ENCODE peak calls at places on chromosomes 11 and 22, in six cellular contexts. B, G, K, F, E and S are unnamed samples. For H3K27me3, the result is how much of the 10 kb centered on the place peaks cover.

GRCh38 chr11:107824668-107825369 is 33.8 kb downstream of the SLC35F2 start:
- DNase-seq in B (no peak), G (no peak), K (no peak), F (no peak), E (no peak), S (no peak)

GRCh38 chr11:105399505-105399904 is 210.4 kb upstream of the GRIA4 start:
- DNase-seq in B (no peak), G (no peak), K (no peak), F (no peak), E (no peak), S (no peak)

GRCh38 chr22:39472570-39473556 is 16.1 kb downstream of the MGAT3 start:
- DNase-seq in B (no peak), G (no peak), K (no peak), F (no peak), E (no peak), S (no peak)

GRCh38 chr11:3807856-3808845 is at the start of gene PGAP2:
- DNase-seq in B (peak), G (peak), K (peak), F (peak), E (peak), S (peak)

GRCh38 chr22:25197335-25197734 is 2.3 kb upstream of the CRYBB3 start:
- DNase-seq in B (no peak), G (no peak), K (no peak), F (no peak), E (no peak), S (no peak)

GRCh38 chr11:131483877-131484276 is 113.5 kb downstream of the NTM start:
- DNase-seq in B (no peak), G (no peak), K (no peak), F (no peak), E (no peak), S (no peak)

GRCh38 chr11:74255741-74256369 is 55.6 kb downstream of the P4HA3 start:
- DNase-seq in B (peak), G (no peak), K (peak), F (no peak), E (peak), S (no peak)

GRCh38 chr11:3344327-3344726 is 34.6 kb downstream of the ZNF195 start:
- DNase-seq in B (no peak), G (no peak), K (no peak), F (no peak), E (no peak), S (no peak)

GRCh38 chr11:112281776-112282175 is 21.1 kb upstream of the PLET1 start:
- DNase-seq in B (no peak), G (no peak), K (no peak), F (no peak), E (no peak), S (no peak)

GRCh38 chr22:46854125-46854870 is 91.8 kb downstream of the TBC1D22A start:
- DNase-seq in B (no peak), G (no peak), K (peak), F (no peak), E (no peak), S (peak)

GRCh38 chr11:102318469-102318868 is 1.2 kb downstream of the BIRC3 start:
- DNase-seq in B (peak), G (no peak), K (no peak), F (no peak), E (peak), S (no peak)

GRCh38 chr22:37262346-37262745 is 18.3 kb upstream of the RAC2 start:
- DNase-seq in B (no peak), G (peak), K (no peak), F (no peak), E (no peak), S (no peak)

GRCh38 chr22:25536578-25536977 is 27.9 kb upstream of the GRK3 start:
- DNase-seq in B (no peak), G (no peak), K (no peak), F (no peak), E (no peak), S (no peak)

GRCh38 chr22:35308480-35308945 is 8.8 kb downstream of the TOM1 start:
- DNase-seq in B (no peak), G (no peak), K (peak), F (no peak), E (no peak), S (no peak)

GRCh38 chr11:19595840-19596751 is 116.5 kb upstream of the NAV2 start:
- DNase-seq in B (no peak), G (peak), K (peak), F (peak), E (no peak), S (peak)

GRCh38 chr11:86089659-86090058 is 20.8 kb upstream of the PICALM start:
- DNase-seq in B (no peak), G (no peak), K (no peak), F (no peak), E (no peak), S (no peak)

GRCh38 chr22:23175817-23176644 is 4.3 kb upstream of the BCR start:
- DNase-seq in B (no peak), G (no peak), K (no peak), F (no peak), E (no peak), S (no peak)

GRCh38 chr22:36144886-36145541 is 15.5 kb downstream of the APOL3 start:
- DNase-seq in B (no peak), G (no peak), K (peak), F (peak), E (peak), S (peak)

GRCh38 chr22:43957871-43958270 is 2.6 kb downstream of the SAMM50 start:
- DNase-seq in B (no peak), G (no peak), K (no peak), F (no peak), E (no peak), S (no peak)

GRCh38 chr11:93326681-93327080 is 3.9 kb upstream of the DEUP1 start:
- DNase-seq in B (no peak), G (no peak), K (no peak), F (no peak), E (no peak), S (no peak)

GRCh38 chr11:71212871-71213559 is 39.4 kb downstream of the SHANK2 start:
- DNase-seq in B (no peak), G (no peak), K (no peak), F (peak), E (no peak), S (no peak)

GRCh38 chr11:8318536-8318935 is 54.9 kb upstream of the LMO1 start:
- DNase-seq in B (no peak), G (no peak), K (no peak), F (no peak), E (no peak), S (no peak)

GRCh38 chr11:49499117-49499516 is 290.7 kb upstream of the FOLH1 start:
- DNase-seq in B (no peak), G (no peak), K (no peak), F (no peak), E (no peak), S (no peak)

GRCh38 chr11:57287884-57288283 is 36.9 kb downstream of the TNKS1BP1 start:
- DNase-seq in B (no peak), G (no peak), K (peak), F (no peak), E (no peak), S (no peak)

GRCh38 chr22:43428005-43428485 is 16.2 kb downstream of the MPPED1 start:
- DNase-seq in B (no peak), G (peak), K (no peak), F (no peak), E (no peak), S (no peak)

GRCh38 chr11:114448749-114449484 is 9.7 kb downstream of the REXO2 start:
- DNase-seq in B (no peak), G (no peak), K (no peak), F (no peak), E (no peak), S (no peak)

GRCh38 chr11:58912124-58912523 is 27.2 kb upstream of the GLYATL1 start:
- DNase-seq in B (no peak), G (no peak), K (no peak), F (no peak), E (no peak), S (no peak)

GRCh38 chr22:24727218-24727851 is 47.2 kb downstream of the PIWIL3 start:
- DNase-seq in B (no peak), G (no peak), K (no peak), F (no peak), E (no peak), S (no peak)

GRCh38 chr11:60932605-60933346 is 8.5 kb downstream of the TMEM132A start:
- DNase-seq in B (no peak), G (no peak), K (no peak), F (peak), E (no peak), S (no peak)

GRCh38 chr22:26336773-26337172 is 92.3 kb upstream of the ASPHD2 start:
- DNase-seq in B (no peak), G (no peak), K (no peak), F (no peak), E (no peak), S (no peak)

GRCh38 chr22:29712119-29712518 is 7.7 kb upstream of the CABP7 start:
- DNase-seq in B (no peak), G (no peak), K (no peak), F (no peak), E (no peak), S (no peak)
- H3K27me3 ChIP-seq in B (under half), G (under half), K (under half), F (under half), E (under half), S (under half)

DNA sequence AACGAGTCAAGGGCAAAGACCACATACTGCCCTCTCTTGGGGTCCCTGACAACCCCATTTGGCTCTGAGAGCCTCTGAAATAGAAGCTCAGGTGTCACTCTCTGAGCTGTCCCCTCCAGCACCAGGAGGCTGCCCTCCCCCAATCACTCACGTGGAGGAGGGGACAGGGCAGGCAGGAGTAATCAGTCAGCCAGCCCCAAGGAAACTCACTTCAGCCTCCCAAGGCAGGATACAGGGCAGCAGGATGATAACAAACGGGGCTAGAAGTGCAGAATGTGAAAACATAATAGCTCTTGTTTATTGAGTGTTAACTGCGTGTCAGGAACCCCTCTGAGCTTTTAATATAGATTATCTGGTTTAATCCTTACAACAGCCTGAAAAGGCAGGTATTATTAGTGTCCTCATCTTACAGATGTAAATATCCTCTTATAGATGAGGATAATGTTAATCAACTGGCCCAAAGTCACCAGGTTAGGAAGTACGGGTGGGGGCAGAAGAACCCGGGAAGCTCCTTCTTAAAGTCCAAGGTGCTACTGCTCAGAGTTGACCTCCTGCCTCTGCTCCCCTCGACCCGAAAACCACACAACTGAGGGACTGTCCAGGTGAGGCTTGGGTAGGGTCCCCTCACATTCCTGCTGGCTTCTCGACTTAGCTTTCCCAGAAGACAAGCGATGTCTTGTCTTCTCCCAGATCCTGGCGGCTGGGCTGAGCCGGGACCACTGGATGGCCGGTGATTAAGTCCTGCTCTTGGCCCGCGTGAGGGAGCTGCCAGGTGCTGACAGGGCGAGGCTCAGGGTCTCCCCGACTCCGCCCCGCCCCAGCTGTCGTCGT is 2.7 kb downstream of the CHRM4 start:
- DNase-seq in B (no peak), G (no peak), K (no peak), F (no peak), E (no peak), S (no peak)
- H3K27me3 ChIP-seq in B (under half), G (under half), K (under half), F (under half), E (under half), S (under half)

GRCh38 chr11:129453293-129453721 is 77.7 kb downstream of the BARX2 start:
- DNase-seq in B (no peak), G (no peak), K (no peak), F (no peak), E (no peak), S (no peak)
- H3K27me3 ChIP-seq in B (under half), G (under half), K (under half), F (under half), E (under half), S (under half)

GRCh38 chr11:64648551-64648950 is 57.5 kb downstream of the SLC22A12 start:
- DNase-seq in B (no peak), G (no peak), K (no peak), F (no peak), E (no peak), S (no peak)
- H3K27me3 ChIP-seq in B (under half), G (under half), K (under half), F (under half), E (under half), S (under half)